ENCODE peak calls at places on chromosomes 13 and 19, in five cellular contexts. G is breast epithelium, A is erythroblast, R is IMR-90, B is heart left ventricle. M is an unnamed sample.

GRCh38 chr19:40366697-40367561 is 18.4 kb downstream of the PLD3 start:
- DNase-seq in A (peak), R (peak), B (no peak), G (no peak), M (no peak)

GRCh38 chr13:47119568-47120080 is 222.8 kb upstream of the HTR2A start:
- DNase-seq in R (peak), G (no peak), A (no peak), B (no peak), M (no peak)

GRCh38 chr13:108274718-108275117 is 5.2 kb downstream of the TNFSF13B start:
- DNase-seq in A (no peak), R (no peak), G (no peak), B (no peak), M (no peak)

GRCh38 chr19:43667524-43668405 is 2.2 kb downstream of the PLAUR start:
- DNase-seq in B (peak), G (no peak), A (no peak), R (peak), M (no peak)

GRCh38 chr13:38577048-38577447 is 109.8 kb upstream of the FREM2 start:
- DNase-seq in R (no peak), G (no peak), A (no peak), B (no peak), M (no peak)

GRCh38 chr13:101474419-101474957 is 22.0 kb downstream of the ITGBL1 start:
- DNase-seq in A (no peak), G (no peak), B (no peak), R (peak), M (no peak)

GRCh38 chr13:50676602-50677001 is 166.9 kb downstream of the DLEU7 start:
- DNase-seq in R (peak), G (no peak), B (no peak), A (peak), M (peak)

GRCh38 chr13:24764276-24764630 is 284 bp downstream of the RNF17 start:
- DNase-seq in R (no peak), B (no peak), G (no peak), A (no peak), M (no peak)

GRCh38 chr13:98468929-98469328 is 108.0 kb downstream of the STK24 start:
- DNase-seq in G (no peak), B (no peak), R (no peak), A (no peak), M (no peak)

GRCh38 chr19:42207767-42208259 is 9.7 kb downstream of the DEDD2 start:
- DNase-seq in A (no peak), R (peak), B (peak), G (no peak), M (peak)

GRCh38 chr19:4722671-4723464 is 774 bp downstream of the DPP9 start:
- DNase-seq in A (peak), B (peak), R (peak), G (no peak), M (no peak)

GRCh38 chr13:97310809-97311436 is 88.8 kb downstream of the MBNL2 start:
- DNase-seq in A (no peak), R (no peak), B (no peak), G (no peak), M (no peak)

GRCh38 chr19:54188224-54188871 is 1.0 kb downstream of the MBOAT7 start:
- DNase-seq in G (no peak), B (no peak), A (peak), R (peak), M (peak)

GRCh38 chr13:104586010-104586746 is 1520.0 kb upstream of the SLC10A2 start:
- DNase-seq in R (peak), G (no peak), A (no peak), B (no peak), M (peak)

GRCh38 chr13:102195566-102196462 is 206.0 kb downstream of the FGF14 start:
- DNase-seq in B (no peak), R (peak), G (no peak), A (no peak), M (no peak)

GRCh38 chr13:68715651-68716050 is 1392.0 kb upstream of the ATXN8OS start:
- DNase-seq in R (no peak), B (no peak), G (no peak), A (no peak), M (no peak)

GRCh38 chr19:52600639-52601024 is 30.5 kb downstream of the ZNF701 start:
- DNase-seq in R (peak), B (peak), G (no peak), A (peak), M (no peak)

GRCh38 chr13:60282708-60283107 is 114.3 kb upstream of the TDRD3 start:
- DNase-seq in A (no peak), R (no peak), G (no peak), B (no peak), M (no peak)

DNA sequence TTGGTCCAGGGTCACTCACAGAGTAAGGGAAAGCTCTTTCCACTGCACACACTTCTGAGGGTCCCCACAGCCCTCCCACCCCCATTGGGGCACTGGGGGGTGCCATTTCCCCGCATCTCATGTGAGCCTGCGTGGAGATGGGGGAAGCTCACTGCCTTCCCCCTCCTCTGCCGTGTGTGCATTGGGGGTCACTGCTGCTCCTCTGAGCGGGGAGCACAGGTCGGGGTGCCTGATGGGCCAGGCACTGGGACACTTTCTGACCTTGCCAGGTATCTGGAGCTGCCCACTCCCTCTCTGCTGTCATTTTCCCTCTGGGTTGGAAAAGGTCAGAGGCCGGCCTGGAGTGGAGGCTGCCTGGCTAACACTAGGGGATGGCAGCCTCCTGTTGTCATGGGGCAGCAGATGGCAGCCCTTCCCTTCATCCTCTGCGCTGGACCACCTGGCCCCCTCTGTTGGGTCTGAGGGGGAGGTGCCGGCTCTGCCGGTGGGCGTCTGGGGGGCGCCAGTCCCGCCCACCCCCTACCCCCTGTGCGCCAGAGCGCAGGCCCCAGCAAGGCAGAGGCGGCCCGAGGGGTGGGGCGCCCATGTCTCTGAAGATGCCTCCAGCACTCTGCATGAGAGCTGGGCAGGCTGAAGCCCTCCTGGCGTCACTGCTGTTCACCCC is 9.1 kb downstream of the SSBP4 start:
- DNase-seq in R (no peak), B (no peak), G (no peak), A (no peak), M (no peak)
- TF ChIP-seq POLR2A in R (no peak), B (no peak), G (no peak), A (no peak), M (no peak)

GRCh38 chr13:41502021-41502420 is 44.7 kb downstream of the RGCC start:
- DNase-seq in G (no peak), A (no peak), B (no peak), R (no peak), M (no peak)

GRCh38 chr13:41500501-41500900 is 43.2 kb downstream of the RGCC start:
- DNase-seq in B (no peak), A (peak), G (no peak), R (no peak), M (peak)

GRCh38 chr13:41503386-41503785 is 46.0 kb downstream of the RGCC start:
- DNase-seq in G (no peak), B (no peak), R (no peak), A (no peak), M (no peak)

GRCh38 chr13:41501281-41501680 is 43.9 kb downstream of the RGCC start:
- DNase-seq in B (no peak), A (no peak), R (no peak), G (no peak), M (no peak)

GRCh38 chr13:41502676-41503075 is 45.3 kb downstream of the RGCC start:
- DNase-seq in G (no peak), A (no peak), R (no peak), B (no peak), M (no peak)
- TF ChIP-seq POLR2A in G (no peak), A (no peak), R (no peak), B (no peak), M (no peak)

GRCh38 chr19:35716985-35717664 is 678 bp upstream of the KMT2B start:
- DNase-seq in R (peak), A (peak), G (peak), B (peak), M (peak)
- TF ChIP-seq POLR2A in R (no peak), A (no peak), G (no peak), B (peak), M (peak)

DNA sequence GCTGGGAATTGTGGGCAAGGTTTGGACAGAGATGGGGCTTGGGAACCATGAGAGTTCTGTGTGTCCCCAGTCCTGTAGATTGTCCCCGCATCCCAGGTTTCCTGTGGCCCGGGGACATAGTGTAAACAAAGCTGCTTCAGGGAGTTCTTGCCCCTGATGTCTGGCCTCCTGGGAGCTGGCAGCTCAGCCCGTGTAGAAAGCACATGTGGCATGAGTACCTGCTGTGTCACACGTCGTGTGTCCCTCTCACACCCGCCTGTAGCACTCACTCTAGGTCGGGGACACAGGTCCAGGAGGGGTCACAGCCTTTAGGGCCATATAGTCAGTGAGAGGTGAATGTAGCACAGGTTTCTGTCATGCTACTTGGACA is 50.0 kb downstream of the COMP start:
- DNase-seq in B (no peak), G (no peak), R (no peak), A (no peak), M (no peak)
- TF ChIP-seq POLR2A in B (no peak), G (no peak), R (no peak), A (no peak), M (no peak)

GRCh38 chr19:2479556-2480194 is 3.7 kb downstream of the GADD45B start:
- DNase-seq in G (no peak), A (no peak), B (no peak), R (no peak), M (no peak)

GRCh38 chr19:2478324-2478755 is 2.4 kb downstream of the GADD45B start:
- DNase-seq in A (peak), B (peak), R (peak), G (peak), M (no peak)

GRCh38 chr19:2477141-2477710 is 1.3 kb downstream of the GADD45B start:
- DNase-seq in A (no peak), B (peak), G (peak), R (peak), M (no peak)

GRCh38 chr19:2477732-2478191 is 1.8 kb downstream of the GADD45B start:
- DNase-seq in R (peak), A (peak), B (no peak), G (no peak), M (no peak)

DNA sequence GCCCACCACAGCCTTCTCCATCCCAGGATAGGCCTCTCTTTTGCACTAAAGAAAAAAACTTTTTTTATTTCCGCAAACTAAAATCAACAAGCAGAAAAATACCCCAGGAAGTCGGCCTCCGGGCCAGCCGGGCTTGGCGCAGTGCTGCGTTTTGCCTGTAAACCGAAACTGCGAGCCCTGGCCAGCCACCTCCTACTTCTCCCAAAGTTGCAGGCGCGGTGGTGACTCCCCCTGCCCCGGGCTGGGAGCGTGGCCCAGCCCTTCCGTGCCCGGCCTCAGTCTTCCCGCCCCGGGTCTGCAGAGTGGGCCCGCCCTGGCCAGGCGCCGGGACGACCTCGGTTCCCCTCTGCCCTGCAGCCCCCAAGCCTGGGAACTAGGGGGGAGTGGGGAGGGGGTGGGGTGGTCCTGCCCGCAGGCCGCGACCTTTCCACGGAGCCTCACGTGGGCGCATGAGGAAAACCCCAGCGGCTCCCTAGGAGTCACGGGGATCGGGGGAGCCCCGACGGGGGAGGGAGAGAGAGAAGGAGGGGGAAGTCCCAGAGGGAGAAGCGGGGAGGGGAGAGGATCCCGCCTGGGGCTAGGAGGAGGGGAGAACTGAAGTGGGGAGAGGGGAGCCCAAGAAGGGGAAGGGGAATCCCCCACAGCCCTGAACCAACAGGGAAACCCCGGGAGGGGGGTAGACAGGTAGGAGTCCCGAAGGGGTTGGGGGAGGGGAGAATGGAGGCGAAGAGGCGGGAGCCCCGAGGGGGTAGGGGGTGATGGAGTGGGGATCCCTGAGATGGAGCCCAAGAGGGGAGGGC is 3.0 kb downstream of the GADD45B start:
- DNase-seq in R (peak), A (peak), B (peak), G (peak), M (peak)
- TF ChIP-seq POLR2A in R (peak), A (no peak), B (peak), G (no peak), M (peak)

GRCh38 chr19:2305974-2306806 is 1.8 kb downstream of the LINGO3 start:
- DNase-seq in B (no peak), G (no peak), R (no peak), A (no peak), M (no peak)
- TF ChIP-seq POLR2A in B (no peak), G (no peak), R (no peak), A (no peak), M (no peak)

GRCh38 chr19:7522072-7522922 is at the start of gene MCOLN1:
- DNase-seq in B (peak), A (peak), R (peak), G (peak), M (peak)
- TF ChIP-seq POLR2A in B (peak), A (peak), R (no peak), G (no peak), M (peak)

M was measured in H54.